ENCODE peak calls at places on chromosomes 11 and 22, in four cellular contexts. H, E, V and W are unnamed samples.

GRCh38 chr22:41447435-41448188 is 1.0 kb upstream of the TOB2 start:
- DNase-seq in H (no peak), E (peak; percentile 60), V (no peak), W (peak; percentile 80)

GRCh38 chr11:27945323-27945722 is 162.6 kb downstream of the KIF18A start:
- DNase-seq in H (no peak), E (no peak), V (no peak), W (no peak)

GRCh38 chr22:44224166-44224565 is 43.4 kb downstream of the PARVG start:
- DNase-seq in V (no peak), E (no peak), H (no peak), W (no peak)

GRCh38 chr22:21064917-21065864 is 19.4 kb downstream of the LRRC74B start:
- DNase-seq in H (no peak), E (no peak), V (no peak), W (no peak)

GRCh38 chr11:96008161-96008560 is 84.3 kb upstream of the MTMR2 start:
- DNase-seq in V (no peak), H (no peak), E (no peak), W (no peak)

GRCh38 chr11:102142333-102142732 is 32.1 kb downstream of the YAP1 start:
- DNase-seq in V (no peak), E (no peak), H (no peak), W (no peak)

GRCh38 chr11:66017354-66017753 is 5.5 kb downstream of the CST6 start:
- DNase-seq in H (no peak), E (no peak), V (no peak), W (no peak)

GRCh38 chr22:44330188-44330726 is 17.5 kb upstream of the SHISAL1 start:
- DNase-seq in H (no peak), V (no peak), E (no peak), W (no peak)

GRCh38 chr11:4191031-4191571 is 96.5 kb downstream of the RRM1 start:
- DNase-seq in H (no peak), E (peak; percentile 60), V (peak; percentile 34), W (peak; percentile 37)

GRCh38 chr11:11958403-11958802 is 50.0 kb downstream of the DKK3 start:
- DNase-seq in E (no peak), V (no peak), H (no peak), W (no peak)

GRCh38 chr11:77761481-77761880 is 59.0 kb downstream of the RSF1 start:
- DNase-seq in E (no peak), H (no peak), V (no peak), W (no peak)

GRCh38 chr11:64250406-64250874 is 890 bp upstream of the PLCB3 start:
- DNase-seq in E (no peak), V (no peak), H (no peak), W (no peak)

GRCh38 chr11:64249038-64249437 is 2.3 kb upstream of the PLCB3 start:
- DNase-seq in H (no peak), V (no peak), E (no peak), W (no peak)

GRCh38 chr11:64250875-64251721 is at the start of gene PLCB3:
- DNase-seq in E (peak; percentile 52), H (no peak), V (no peak), W (peak; percentile 42)

GRCh38 chr11:64248578-64248977 is 1.8 kb upstream of the PPP1R14B start:
- DNase-seq in V (no peak), E (no peak), H (no peak), W (no peak)

DNA sequence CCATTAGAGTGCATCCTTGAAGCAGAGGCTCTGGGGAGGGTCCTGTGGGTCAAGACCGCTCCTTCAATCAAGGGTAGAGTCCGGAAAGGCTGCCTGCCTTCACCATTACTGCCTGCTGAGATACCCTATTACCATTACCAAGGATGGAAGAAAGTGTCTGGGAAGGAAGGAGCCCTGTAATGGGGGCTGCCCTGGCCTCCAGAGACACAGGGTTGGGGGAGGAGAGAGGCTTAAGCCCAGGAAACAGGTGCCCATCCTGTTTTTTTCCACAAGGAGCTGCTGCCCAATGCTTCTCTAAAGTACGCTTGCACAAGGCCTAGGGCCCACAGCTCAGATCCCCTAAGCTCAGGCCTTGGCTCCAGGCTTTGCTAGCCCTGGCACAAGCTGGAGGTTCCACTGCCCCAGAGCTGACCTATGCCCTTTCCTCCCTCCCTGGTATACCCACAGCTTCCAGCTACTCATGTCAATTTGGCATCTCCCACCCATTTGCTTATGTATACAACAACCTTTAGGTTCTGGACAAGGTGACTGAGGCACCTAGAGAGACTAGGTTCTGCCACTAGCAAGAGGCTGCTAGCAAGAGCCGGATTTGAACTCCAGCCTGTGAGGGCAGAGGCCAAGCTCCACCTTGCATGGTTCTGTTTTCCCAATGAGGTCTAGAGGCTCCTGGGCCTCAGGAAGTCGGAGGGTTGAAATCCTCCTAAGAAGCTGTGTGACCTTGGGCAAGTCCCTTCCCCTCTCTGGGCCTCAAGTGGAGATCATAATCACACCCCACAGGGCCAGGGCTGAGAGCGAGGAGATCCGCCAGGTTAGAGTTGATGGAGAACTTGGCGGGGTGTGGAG is 1.5 kb upstream of the PLCB3 start:
- DNase-seq in H (no peak), E (no peak), V (no peak), W (no peak)
- H3K27ac ChIP-seq in H (no peak overlapping the region), E (no peak overlapping the region), V (no peak overlapping the region), W (no peak overlapping the region)

GRCh38 chr11:30992513-30992849 is 377.1 kb downstream of the DCDC1 start:
- DNase-seq in E (no peak), H (no peak), V (no peak), W (no peak)
- H3K27ac ChIP-seq in E (no peak overlapping the region), H (no peak overlapping the region), V (no peak overlapping the region), W (no peak overlapping the region)

GRCh38 chr11:82890002-82890341 is 10.3 kb downstream of the PRCP start:
- DNase-seq in V (no peak), H (no peak), E (no peak), W (no peak)
- H3K27ac ChIP-seq in V (no peak overlapping the region), H (no peak overlapping the region), E (no peak overlapping the region), W (no peak overlapping the region)

DNA sequence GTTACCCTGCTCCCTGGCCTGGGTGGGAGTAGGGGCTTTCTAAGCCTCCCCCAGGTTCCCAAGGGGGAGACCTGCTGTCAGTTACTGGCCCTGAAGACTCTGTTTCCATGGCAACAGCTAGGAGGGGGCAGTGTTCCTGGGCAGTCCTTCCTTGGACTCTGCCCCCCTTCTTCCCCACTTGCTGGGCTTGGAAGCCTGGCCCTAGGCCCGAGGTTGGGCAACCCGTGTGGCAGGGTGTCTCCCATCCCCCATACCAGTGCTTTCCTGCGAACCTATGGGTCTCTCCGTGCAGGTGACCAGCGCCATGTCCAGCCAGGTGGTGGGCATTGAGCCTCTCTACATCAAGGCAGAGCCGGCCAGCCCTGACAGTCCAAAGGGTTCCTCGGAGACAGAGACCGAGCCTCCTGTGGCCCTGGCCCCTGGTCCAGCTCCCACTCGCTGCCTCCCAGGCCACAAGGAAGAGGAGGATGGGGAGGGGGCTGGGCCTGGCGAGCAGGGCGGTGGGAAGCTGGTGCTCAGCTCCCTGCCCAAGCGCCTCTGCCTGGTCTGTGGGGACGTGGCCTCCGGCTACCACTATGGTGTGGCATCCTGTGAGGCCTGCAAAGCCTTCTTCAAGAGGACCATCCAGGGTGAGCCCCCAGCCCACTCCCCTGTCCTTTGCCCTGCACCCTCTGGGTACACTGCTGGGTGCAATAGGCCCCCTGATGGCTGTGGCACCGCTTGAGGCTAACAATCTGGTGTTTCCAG is 1.7 kb downstream of the ESRRA start:
- DNase-seq in V (no peak), H (no peak), E (no peak), W (no peak)
- H3K27ac ChIP-seq in V (peak overlapping the region; percentile 82), H (peak overlapping the region; percentile 79), E (peak overlapping the region; percentile 75), W (peak overlapping the region; percentile 69)

DNA sequence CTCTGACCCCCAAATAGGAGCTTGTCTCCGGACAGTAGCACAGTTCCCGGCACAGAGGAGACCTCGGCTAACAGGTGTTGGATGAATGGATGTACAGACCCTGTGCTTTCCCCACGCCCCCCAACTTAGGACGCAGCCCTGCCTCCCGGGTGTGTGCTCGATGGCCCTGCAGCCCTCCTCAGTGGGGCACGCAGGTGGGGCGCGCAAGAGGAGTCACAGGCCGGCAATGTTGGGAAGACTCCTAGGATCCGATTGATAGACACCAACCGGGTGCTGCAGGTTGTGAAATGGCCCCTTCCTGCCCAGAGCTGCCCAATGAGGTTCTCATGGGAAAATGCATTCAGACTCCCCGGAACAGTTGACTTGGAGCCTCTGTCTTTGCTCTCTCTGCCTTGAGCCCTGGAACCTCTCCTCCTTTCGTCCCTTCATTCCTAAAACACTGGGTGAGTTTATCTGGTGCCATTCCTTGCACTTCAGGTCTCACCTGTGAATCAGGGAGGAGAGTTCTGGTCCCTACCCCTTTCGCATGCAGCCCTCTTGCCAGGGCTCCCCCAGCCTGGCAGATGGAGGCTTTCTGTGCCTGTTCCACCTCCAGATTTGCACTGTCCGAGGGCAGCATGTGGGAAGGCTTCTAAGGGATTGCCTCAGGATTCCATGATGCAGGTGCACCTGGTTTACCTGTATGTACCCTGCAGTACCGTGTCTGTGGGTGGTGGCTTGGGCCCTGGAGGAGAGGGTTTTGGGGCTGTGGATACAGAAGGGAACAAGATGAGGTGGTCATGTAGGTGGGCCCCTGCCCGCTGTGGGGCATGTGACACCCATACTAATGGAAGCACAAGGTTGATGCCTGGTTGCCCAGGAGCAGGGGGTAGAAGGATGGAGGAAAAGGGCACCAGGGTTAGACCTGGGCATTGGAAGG is 1.2 kb downstream of the MICALL1 start:
- DNase-seq in V (no peak), H (no peak), E (no peak), W (no peak)
- H3K27ac ChIP-seq in V (peak overlapping the region; percentile 67), H (peak overlapping the region; percentile 59), E (peak overlapping the region; percentile 84), W (peak overlapping the region; percentile 90)

DNA sequence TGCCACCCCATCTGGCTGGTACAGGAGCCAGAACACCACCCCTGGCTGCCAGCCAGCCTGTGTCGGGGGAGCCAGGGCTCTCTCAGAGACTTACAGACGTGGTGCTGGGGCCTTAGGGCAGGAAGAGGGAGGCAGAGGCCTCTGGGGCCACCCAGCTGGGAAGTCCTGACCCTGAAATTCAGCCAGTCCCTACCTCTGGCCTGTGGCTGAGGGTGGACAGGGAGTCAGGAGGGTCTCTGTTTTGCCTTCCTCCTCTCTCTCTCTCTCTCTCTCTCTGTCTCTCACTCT is 52.5 kb upstream of the CDON start:
- DNase-seq in E (peak; percentile 70), V (no peak), H (no peak), W (no peak)
- H3K27ac ChIP-seq in E (peak overlapping the region; percentile 59), V (no peak overlapping the region), H (no peak overlapping the region), W (no peak overlapping the region)

DNA sequence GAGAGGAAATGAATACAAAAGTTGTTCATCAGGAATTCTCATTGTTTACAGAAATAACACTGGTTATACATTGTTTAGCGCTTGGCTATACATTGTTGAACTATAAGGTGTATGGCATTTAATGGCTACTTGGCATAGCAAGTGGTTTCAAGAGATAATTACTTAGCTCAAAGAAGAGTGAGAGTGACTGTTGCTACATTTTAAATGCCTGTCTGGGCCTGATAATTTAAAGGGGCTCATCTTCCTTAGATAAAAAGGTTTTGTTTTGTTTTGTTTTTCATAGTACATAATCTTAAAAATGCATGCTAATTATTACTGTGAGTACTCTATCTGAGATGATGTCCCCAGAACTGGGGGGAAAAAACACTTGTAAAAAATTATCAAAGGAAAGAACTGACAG is 1.5 kb upstream of the SMPD1 start:
- DNase-seq in H (no peak), E (no peak), V (no peak), W (no peak)
- H3K27ac ChIP-seq in H (no peak overlapping the region), E (no peak overlapping the region), V (no peak overlapping the region), W (peak overlapping the region; percentile 97)

GRCh38 chr11:125688066-125688465 is 7.4 kb upstream of the ACRV1 start:
- DNase-seq in V (no peak), E (no peak), H (no peak), W (no peak)

GRCh38 chr11:125692887-125693286 is 12.2 kb upstream of the ACRV1 start:
- DNase-seq in H (no peak), V (no peak), E (no peak), W (no peak)

GRCh38 chr11:125685228-125685627 is 4.6 kb upstream of the ACRV1 start:
- DNase-seq in V (no peak), E (no peak), H (no peak), W (no peak)

GRCh38 chr11:125690006-125690405 is 9.4 kb upstream of the ACRV1 start:
- DNase-seq in V (no peak), E (no peak), H (no peak), W (no peak)

GRCh38 chr11:125689460-125689859 is 8.8 kb upstream of the ACRV1 start:
- DNase-seq in H (no peak), V (no peak), E (no peak), W (no peak)
- H3K27ac ChIP-seq in H (no peak overlapping the region), V (no peak overlapping the region), E (no peak overlapping the region), W (no peak overlapping the region)